ENCODE peak calls at places on chromosomes 1 and 21, in nine cellular contexts. M, D, T, J, O, Y, P, H and X are unnamed samples. For H3K4me1, the result is how much of the 10 kb centered on the place peaks cover.

GRCh38 chr1:30472526-30472925 is 250.9 kb downstream of the MATN1 start:
- DNase-seq in H (no peak), O (no peak), Y (no peak), T (no peak), D (no peak), P (no peak), J (no peak), M (peak), X (peak)

GRCh38 chr1:4612991-4613390 is 41.4 kb upstream of the AJAP1 start:
- DNase-seq in D (no peak), O (no peak), Y (no peak), H (no peak), J (no peak), M (no peak), T (no peak), P (no peak), X (no peak)

GRCh38 chr1:27138927-27139326 is 16.0 kb downstream of the SLC9A1 start:
- DNase-seq in H (no peak), M (no peak), P (no peak), Y (no peak), D (no peak), T (no peak), J (no peak), O (no peak), X (peak)

GRCh38 chr1:1200876-1201810 is 5.2 kb downstream of the TNFRSF18 start:
- DNase-seq in Y (peak), T (peak), P (no peak), H (peak), M (no peak), J (peak), O (peak), D (peak), X (no peak)

GRCh38 chr1:55781003-55781402 is 565.8 kb upstream of the USP24 start:
- DNase-seq in T (no peak), O (no peak), M (no peak), P (no peak), H (no peak), D (no peak), Y (no peak), J (no peak), X (no peak)

GRCh38 chr21:43318841-43319781 is 107.8 kb downstream of the SIK1 start:
- DNase-seq in P (peak), Y (peak), M (no peak), D (no peak), H (no peak), J (peak), O (peak), T (peak), X (no peak)

GRCh38 chr1:179036844-179037465 is 11.3 kb downstream of the FAM20B start:
- DNase-seq in P (no peak), J (no peak), T (no peak), H (no peak), O (peak), M (no peak), Y (no peak), D (no peak), X (no peak)

GRCh38 chr1:230877924-230878583 is 9.7 kb upstream of the C1orf198 start:
- DNase-seq in J (no peak), Y (no peak), P (no peak), H (no peak), D (no peak), T (no peak), M (no peak), O (no peak), X (no peak)

GRCh38 chr1:70675737-70676156 is 264.7 kb downstream of the CTH start:
- DNase-seq in P (no peak), J (no peak), H (no peak), D (no peak), T (no peak), Y (no peak), M (no peak), O (no peak), X (no peak)

GRCh38 chr1:46667782-46668760 is at the start of gene ATPAF1:
- DNase-seq in J (peak), P (peak), T (peak), D (peak), M (peak), H (peak), Y (peak), O (peak), X (peak)

GRCh38 chr1:115112496-115113375 is 23.4 kb upstream of the TSPAN2 start:
- DNase-seq in M (no peak), D (peak), O (no peak), H (peak), P (peak), J (no peak), Y (peak), T (peak), X (no peak)

GRCh38 chr1:169694304-169694703 is 17.1 kb downstream of the SELL start:
- DNase-seq in O (no peak), J (no peak), Y (no peak), T (no peak), M (no peak), D (no peak), P (no peak), H (no peak), X (no peak)

GRCh38 chr1:159941139-159941866 is 4.1 kb downstream of the IGSF9 start:
- DNase-seq in T (no peak), M (no peak), P (no peak), H (no peak), O (no peak), J (no peak), D (no peak), Y (no peak), X (no peak)

GRCh38 chr1:100835866-100836842 is 58.5 kb downstream of the EXTL2 start:
- DNase-seq in M (no peak), D (no peak), H (no peak), P (no peak), T (no peak), Y (no peak), O (peak), J (no peak), X (no peak)

GRCh38 chr1:6256640-6257039 is 4.3 kb downstream of the GPR153 start:
- DNase-seq in J (no peak), H (no peak), D (no peak), M (no peak), Y (no peak), O (no peak), T (no peak), P (no peak), X (no peak)

GRCh38 chr21:36747815-36748381 is 49.0 kb downstream of the SIM2 start:
- DNase-seq in Y (peak), O (peak), P (peak), J (no peak), M (no peak), H (peak), D (no peak), T (peak), X (no peak)

GRCh38 chr1:216599851-216600250 is 123.4 kb downstream of the ESRRG start:
- DNase-seq in H (no peak), D (no peak), J (no peak), T (no peak), P (no peak), M (no peak), O (no peak), Y (no peak), X (no peak)

GRCh38 chr21:33640697-33641338 is 723 bp downstream of the CRYZL1 start:
- DNase-seq in D (no peak), M (no peak), Y (peak), O (peak), T (peak), P (peak), J (peak), H (peak), X (no peak)

GRCh38 chr1:184187097-184187496 is 135.6 kb downstream of the TSEN15 start:
- DNase-seq in J (no peak), D (no peak), M (no peak), T (no peak), H (no peak), O (no peak), Y (no peak), P (no peak), X (no peak)

GRCh38 chr1:43608789-43609188 is 41.2 kb upstream of the KDM4A start:
- DNase-seq in O (no peak), Y (no peak), J (no peak), H (no peak), P (peak), M (no peak), T (no peak), D (no peak), X (no peak)

GRCh38 chr1:59379028-59379728 is 82.3 kb downstream of the FGGY start:
- DNase-seq in J (no peak), O (peak), Y (no peak), T (no peak), P (no peak), M (no peak), H (no peak), D (no peak), X (no peak)

GRCh38 chr1:61080408-61081134 is 1.8 kb upstream of the NFIA start:
- DNase-seq in P (no peak), J (no peak), M (no peak), Y (no peak), O (no peak), D (no peak), H (no peak), T (no peak), X (no peak)
- H3K4me3 ChIP-seq in P (no peak), J (peak), M (peak), Y (peak), O (no peak), D (peak), H (no peak), T (no peak), X (peak)

DNA sequence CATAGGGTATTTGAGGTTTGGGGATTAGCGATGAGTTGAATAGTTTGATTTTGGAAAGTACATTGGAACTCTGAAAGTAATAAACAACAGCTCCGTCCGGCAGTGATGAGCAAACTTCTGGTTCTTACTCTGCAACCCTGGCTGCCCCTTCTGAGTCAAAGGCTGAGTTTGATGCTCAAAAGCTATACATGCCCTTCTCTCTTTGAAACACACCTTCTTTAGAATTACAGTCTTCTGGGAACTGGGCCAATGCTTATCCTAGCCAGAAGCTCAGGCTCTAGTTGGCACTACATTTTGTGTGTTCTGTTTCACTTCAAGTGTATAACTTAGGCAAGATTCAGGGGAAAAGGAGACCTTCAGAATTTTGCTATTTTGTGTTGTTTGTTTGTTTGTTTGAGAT is 9.3 kb downstream of the AHCYL1 start:
- DNase-seq in Y (no peak), D (peak), P (no peak), M (no peak), H (no peak), O (peak), J (no peak), T (no peak), X (no peak)
- TF ChIP-seq POLR2A in Y (no peak), D (no peak), P (no peak), M (no peak), H (no peak), O (no peak), J (no peak), T (no peak), X (no peak)

GRCh38 chr1:12436817-12437599 is 181.0 kb downstream of the DHRS3 start:
- DNase-seq in J (peak), H (no peak), Y (no peak), O (peak), P (no peak), D (no peak), M (no peak), T (no peak), X (no peak)
- H3K4me1 ChIP-seq in J (half or more), H (under half), Y (under half), O (under half), P (under half), D (half or more), M (under half), T (under half), X (half or more)

GRCh38 chr1:10694274-10694632 is 102.2 kb downstream of the CASZ1 start:
- DNase-seq in D (no peak), H (no peak), Y (no peak), J (peak), O (no peak), T (peak), P (no peak), M (no peak), X (no peak)

GRCh38 chr1:10691740-10692125 is 104.7 kb downstream of the CASZ1 start:
- DNase-seq in Y (peak), T (no peak), M (no peak), O (no peak), J (no peak), H (no peak), P (no peak), D (no peak), X (no peak)

GRCh38 chr1:10692401-10693021 is 103.9 kb downstream of the CASZ1 start:
- DNase-seq in M (no peak), D (peak), H (no peak), O (no peak), P (peak), J (peak), T (peak), Y (peak), X (no peak)

GRCh38 chr1:10693497-10694273 is 102.8 kb downstream of the CASZ1 start:
- DNase-seq in H (peak), J (no peak), P (no peak), M (no peak), D (no peak), Y (peak), T (peak), O (no peak), X (no peak)

GRCh38 chr1:10693152-10693496 is 103.3 kb downstream of the CASZ1 start:
- DNase-seq in M (no peak), D (no peak), O (no peak), H (no peak), J (no peak), Y (no peak), P (no peak), T (no peak), X (no peak)
- H3K4me3 ChIP-seq in M (peak), D (peak), O (no peak), H (no peak), J (peak), Y (peak), P (no peak), T (no peak), X (peak)

DNA sequence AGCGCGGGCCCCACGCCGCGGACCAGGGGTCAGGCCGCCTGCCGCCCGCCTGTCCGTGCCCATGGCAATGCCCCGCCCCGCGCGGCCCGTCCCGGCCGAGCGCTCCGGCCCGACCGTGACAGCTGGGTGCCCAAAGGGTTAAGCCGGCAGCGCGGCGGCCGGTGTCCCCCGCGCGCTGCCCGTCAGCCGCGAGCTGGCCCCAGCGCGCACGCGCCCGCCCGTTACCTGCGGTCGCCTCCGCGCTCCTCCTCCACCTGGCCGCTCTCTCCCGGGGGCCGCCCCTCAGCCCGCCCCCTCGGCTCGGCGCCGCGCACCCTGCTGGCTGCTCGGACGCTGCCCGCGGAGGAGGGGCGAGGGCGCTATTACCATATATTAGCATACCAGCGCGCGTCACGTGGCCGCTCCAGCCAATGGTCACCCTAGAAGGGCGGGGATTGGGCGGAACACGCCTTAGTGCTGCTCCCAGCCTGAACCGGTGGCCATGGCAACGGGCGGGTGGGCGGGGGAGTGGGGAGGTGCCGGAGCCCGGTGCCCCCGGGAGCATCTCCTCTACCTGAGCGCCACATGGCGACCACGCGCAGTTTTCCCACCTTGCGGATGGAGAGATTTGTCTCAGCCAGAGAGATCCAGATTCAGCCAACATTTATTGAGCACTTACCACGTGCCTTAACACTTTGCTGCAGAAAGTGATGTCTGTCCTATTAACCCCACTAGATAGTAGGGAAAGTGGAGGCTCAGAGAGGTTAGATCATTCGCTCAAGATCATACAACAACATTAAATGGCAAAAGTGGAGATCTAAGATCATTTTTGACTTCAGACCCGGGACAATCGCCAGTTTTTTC is at the start of gene PHC2:
- DNase-seq in J (peak), P (peak), O (peak), M (peak), Y (peak), T (peak), H (peak), D (peak), X (peak)
- TF ChIP-seq POLR2A in J (no peak), P (no peak), O (no peak), M (no peak), Y (no peak), T (no peak), H (no peak), D (no peak), X (peak)

GRCh38 chr1:12460121-12460520 is 157.9 kb downstream of the DHRS3 start:
- DNase-seq in T (peak), P (no peak), J (no peak), M (no peak), Y (no peak), O (no peak), H (no peak), D (peak), X (no peak)
- H3K4me1 ChIP-seq in T (half or more), P (under half), J (half or more), M (half or more), Y (under half), O (half or more), H (under half), D (half or more), X (half or more)